ENCODE peak calls at places on chromosomes 11 and 22, in seven cellular contexts. W is HS-5; J is small intestine; F is glomerular endothelial cell; Q is HT1080; S is epithelial cell of proximal tubule; A is activated CD4-positive, alpha-beta T cell treated with anti-CD3 and anti-CD28 coated beads, Interleukin-2, amount 10 ng/mL, durations not matched to agents 7 days and 5 days. T is an unnamed sample.
A peak's percentile ranks its signal among the peaks of the same experiment; 100 is the strongest.

GRCh38 chr22:46432164-46433068 is 96.9 kb downstream of the TRMU start:
- DNase-seq in W (no peak), J (peak; percentile 78), F (no peak), Q (no peak), S (no peak), A (peak; percentile 74), T (no peak)

GRCh38 chr11:62445314-62445740 is 26.5 kb downstream of the SCGB1A1 start:
- DNase-seq in W (no peak), J (no peak), F (no peak), Q (no peak), S (no peak), A (no peak), T (no peak)

GRCh38 chr22:44091021-44091721 is 67.1 kb downstream of the PARVB start:
- DNase-seq in W (no peak), J (no peak), F (no peak), Q (no peak), S (no peak), A (peak; percentile 48), T (no peak)

GRCh38 chr22:47329727-47330653 is 567.5 kb downstream of the TBC1D22A start:
- DNase-seq in W (no peak), J (no peak), F (no peak), Q (no peak), S (no peak), A (no peak), T (no peak)

GRCh38 chr11:60899021-60899936 is 7.1 kb downstream of the PRPF19 start:
- DNase-seq in W (no peak), J (peak; percentile 64), F (no peak), Q (peak; percentile 77), S (no peak), A (peak; percentile 26), T (no peak)

GRCh38 chr22:20424937-20425587 is 12.6 kb downstream of the SCARF2 start:
- DNase-seq in W (no peak), J (no peak), F (no peak), Q (no peak), S (no peak), A (no peak), T (no peak)

GRCh38 chr22:47610766-47611165 is 848.3 kb downstream of the TBC1D22A start:
- DNase-seq in W (no peak), J (no peak), F (no peak), Q (no peak), S (no peak), A (no peak), T (no peak)

GRCh38 chr22:25942126-25942988 is 200.4 kb downstream of the MYO18B start:
- DNase-seq in W (no peak), J (no peak), F (no peak), Q (no peak), S (no peak), A (no peak), T (peak; percentile 2)

GRCh38 chr22:46224771-46225290 is 25.3 kb downstream of the CDPF1 start:
- DNase-seq in W (no peak), J (no peak), F (no peak), Q (no peak), S (no peak), A (no peak), T (no peak)

GRCh38 chr11:35163209-35163608 is 24.2 kb downstream of the CD44 start:
- DNase-seq in W (peak; percentile 35), J (no peak), F (no peak), Q (peak; percentile 83), S (peak; percentile 98), A (no peak), T (no peak)

GRCh38 chr22:38700789-38701628 is at the start of gene JOSD1:
- DNase-seq in W (peak; percentile 73), J (peak; percentile 95), F (no peak), Q (peak; percentile 87), S (no peak), A (peak; percentile 96), T (peak; percentile 82)

GRCh38 chr22:27668828-27669797 is 132.4 kb downstream of the MN1 start:
- DNase-seq in W (peak; percentile 3), J (peak; percentile 52), F (no peak), Q (peak; percentile 93), S (no peak), A (no peak), T (peak; percentile 56)

GRCh38 chr11:75827562-75827961 is 12.6 kb downstream of the UVRAG start:
- DNase-seq in W (no peak), J (no peak), F (no peak), Q (no peak), S (no peak), A (no peak), T (no peak)

GRCh38 chr11:36211735-36212430 is 77.3 kb downstream of the COMMD9 start:
- DNase-seq in W (no peak), J (no peak), F (no peak), Q (no peak), S (no peak), A (no peak), T (no peak)

GRCh38 chr11:26187639-26188038 is 144.3 kb upstream of the ANO3 start:
- DNase-seq in W (peak; percentile 79), J (no peak), F (no peak), Q (peak; percentile 49), S (peak; percentile 80), A (no peak), T (no peak)

GRCh38 chr22:36386900-36387663 is 685 bp downstream of the MYH9 start:
- DNase-seq in W (no peak), J (peak; percentile 87), F (no peak), Q (no peak), S (no peak), A (peak; percentile 62), T (no peak)

T was measured in skeletal muscle cell.